ENCODE peak calls at places on chromosomes 4 and X, in four cellular contexts. One of them, this sample, is unnamed.

GRCh38 chr4:4837921-4838601 is 21.4 kb upstream of the MSX1 start:
- DNase-seq in NB4: no peak
- DNase-seq in B cell: no peak
- DNase-seq in fibroblast of villous mesenchyme: no peak
- DNase-seq in this sample: no peak

GRCh38 chrX:46319750-46320149 is 225.5 kb downstream of the ZNF674 start:
- DNase-seq in NB4: no peak
- DNase-seq in B cell: no peak
- DNase-seq in fibroblast of villous mesenchyme: no peak
- DNase-seq in this sample: no peak

GRCh38 chrX:123217077-123217476 is 33.0 kb downstream of the GRIA3 start:
- DNase-seq in NB4: no peak
- DNase-seq in B cell: no peak
- DNase-seq in fibroblast of villous mesenchyme: peak; percentile 49
- DNase-seq in this sample: peak; percentile 35

GRCh38 chr4:85246055-85246454 is 228.9 kb upstream of the ARHGAP24 start:
- DNase-seq in NB4: no peak
- DNase-seq in B cell: no peak
- DNase-seq in fibroblast of villous mesenchyme: no peak
- DNase-seq in this sample: no peak

GRCh38 chr4:11566440-11567022 is 137.8 kb upstream of the HS3ST1 start:
- DNase-seq in NB4: no peak
- DNase-seq in B cell: no peak
- DNase-seq in fibroblast of villous mesenchyme: peak; percentile 10
- DNase-seq in this sample: peak; percentile 53

GRCh38 chr4:5157721-5158390 is 106.6 kb downstream of the STK32B start:
- DNase-seq in NB4: no peak
- DNase-seq in B cell: no peak
- DNase-seq in fibroblast of villous mesenchyme: no peak
- DNase-seq in this sample: no peak

GRCh38 chr4:26252349-26252748 is 68.5 kb upstream of the RBPJ start:
- DNase-seq in NB4: no peak
- DNase-seq in B cell: no peak
- DNase-seq in fibroblast of villous mesenchyme: no peak
- DNase-seq in this sample: no peak

GRCh38 chr4:109094061-109094460 is 208.4 kb downstream of the COL25A1 start:
- DNase-seq in NB4: no peak
- DNase-seq in B cell: no peak
- DNase-seq in fibroblast of villous mesenchyme: no peak
- DNase-seq in this sample: peak; percentile 36

GRCh38 chr4:185513489-185514181 is 21.7 kb downstream of the PDLIM3 start:
- DNase-seq in NB4: peak; percentile 58
- DNase-seq in B cell: no peak
- DNase-seq in fibroblast of villous mesenchyme: peak; percentile 87
- DNase-seq in this sample: peak; percentile 88

GRCh38 chr4:137394000-137394399 is 138.3 kb downstream of the PCDH18 start:
- DNase-seq in NB4: no peak
- DNase-seq in B cell: no peak
- DNase-seq in fibroblast of villous mesenchyme: peak; percentile 43
- DNase-seq in this sample: peak; percentile 33

GRCh38 chr4:113065629-113066028 is 16.2 kb downstream of the ANK2 start:
- DNase-seq in NB4: no peak
- DNase-seq in B cell: no peak
- DNase-seq in fibroblast of villous mesenchyme: no peak
- DNase-seq in this sample: no peak

GRCh38 chr4:38131371-38132139 is 171.4 kb downstream of the PTTG2 start:
- DNase-seq in NB4: no peak
- DNase-seq in B cell: no peak
- DNase-seq in fibroblast of villous mesenchyme: peak; percentile 54
- DNase-seq in this sample: peak; percentile 60

GRCh38 chrX:140709421-140709846 is at the start of gene LINC00632:
- DNase-seq in NB4: no peak
- DNase-seq in B cell: no peak
- DNase-seq in fibroblast of villous mesenchyme: no peak
- DNase-seq in this sample: no peak

DNA sequence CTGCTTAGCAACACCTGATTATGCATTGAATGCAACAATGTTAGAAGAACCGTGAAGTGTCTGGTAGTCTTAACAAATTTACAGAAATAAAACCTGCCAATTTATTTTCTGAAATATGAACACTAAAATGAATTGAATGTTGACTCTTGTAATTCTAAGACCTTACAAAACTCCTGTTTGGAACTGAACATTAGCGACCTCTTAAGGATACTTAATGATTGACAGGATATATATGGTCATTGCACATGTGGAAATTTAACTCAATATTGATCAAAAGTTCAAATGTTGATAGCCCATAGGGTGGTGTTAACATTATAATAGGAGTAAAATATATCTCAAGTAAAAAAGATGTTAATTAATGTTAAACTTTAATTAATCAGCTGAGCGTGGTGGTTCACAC is 79.1 kb downstream of the TECRL start:
- DNase-seq in NB4: no peak
- DNase-seq in B cell: no peak
- DNase-seq in fibroblast of villous mesenchyme: no peak
- DNase-seq in this sample: no peak
- TF ChIP-seq CTCF in NB4: no peak
- TF ChIP-seq CTCF in B cell: no peak
- TF ChIP-seq CTCF in fibroblast of villous mesenchyme: no peak
- TF ChIP-seq CTCF in this sample: no peak

GRCh38 chr4:6681191-6681590 is 12.5 kb upstream of the S100P start:
- DNase-seq in NB4: peak; percentile 43
- DNase-seq in B cell: no peak
- DNase-seq in fibroblast of villous mesenchyme: no peak
- DNase-seq in this sample: no peak

GRCh38 chr4:6684656-6685055 is 9.0 kb upstream of the S100P start:
- DNase-seq in NB4: no peak
- DNase-seq in B cell: no peak
- DNase-seq in fibroblast of villous mesenchyme: no peak
- DNase-seq in this sample: no peak

GRCh38 chr4:6676722-6677558 is 16.7 kb upstream of the S100P start:
- DNase-seq in NB4: no peak
- DNase-seq in B cell: no peak
- DNase-seq in fibroblast of villous mesenchyme: no peak
- DNase-seq in this sample: no peak

GRCh38 chr4:6682862-6683590 is 10.7 kb upstream of the S100P start:
- DNase-seq in NB4: peak; percentile 94
- DNase-seq in B cell: no peak
- DNase-seq in fibroblast of villous mesenchyme: no peak
- DNase-seq in this sample: no peak

GRCh38 chr4:6680372-6681034 is 13.2 kb upstream of the S100P start:
- DNase-seq in NB4: peak; percentile 48
- DNase-seq in B cell: no peak
- DNase-seq in fibroblast of villous mesenchyme: no peak
- DNase-seq in this sample: no peak
- TF ChIP-seq CTCF in NB4: peak; percentile 67
- TF ChIP-seq CTCF in B cell: no peak
- TF ChIP-seq CTCF in fibroblast of villous mesenchyme: no peak
- TF ChIP-seq CTCF in this sample: peak; percentile 31

GRCh38 chrX:70292788-70293187 is 2.9 kb downstream of the KIF4A start:
- DNase-seq in NB4: no peak
- DNase-seq in B cell: no peak
- DNase-seq in fibroblast of villous mesenchyme: peak; percentile 31
- DNase-seq in this sample: peak; percentile 31
- TF ChIP-seq CTCF in NB4: no peak
- TF ChIP-seq CTCF in B cell: no peak
- TF ChIP-seq CTCF in fibroblast of villous mesenchyme: no peak
- TF ChIP-seq CTCF in this sample: no peak

DNA sequence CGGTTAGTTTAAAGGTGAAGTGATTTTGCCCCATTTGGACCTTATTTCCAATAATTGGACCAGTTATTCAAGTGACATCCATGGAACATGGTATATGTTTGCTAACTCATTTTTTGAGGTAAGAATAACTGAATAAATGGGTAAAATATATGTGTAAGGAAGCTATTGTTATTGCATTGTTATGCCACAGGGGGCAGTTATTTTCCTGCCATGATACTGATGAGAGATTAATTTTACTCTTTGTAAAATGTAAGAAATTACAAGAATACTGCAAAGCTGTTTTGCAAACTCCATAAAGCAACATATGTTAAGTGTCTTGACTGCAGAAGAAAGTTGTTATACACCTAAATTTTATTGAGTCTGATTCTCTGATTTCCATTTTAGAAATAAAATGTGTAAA is 114.0 kb downstream of the IL1RAPL1 start:
- DNase-seq in NB4: no peak
- DNase-seq in B cell: no peak
- DNase-seq in fibroblast of villous mesenchyme: no peak
- DNase-seq in this sample: peak; percentile 5
- TF ChIP-seq CTCF in NB4: no peak
- TF ChIP-seq CTCF in B cell: no peak
- TF ChIP-seq CTCF in fibroblast of villous mesenchyme: peak; percentile 3
- TF ChIP-seq CTCF in this sample: peak; percentile 32

DNA sequence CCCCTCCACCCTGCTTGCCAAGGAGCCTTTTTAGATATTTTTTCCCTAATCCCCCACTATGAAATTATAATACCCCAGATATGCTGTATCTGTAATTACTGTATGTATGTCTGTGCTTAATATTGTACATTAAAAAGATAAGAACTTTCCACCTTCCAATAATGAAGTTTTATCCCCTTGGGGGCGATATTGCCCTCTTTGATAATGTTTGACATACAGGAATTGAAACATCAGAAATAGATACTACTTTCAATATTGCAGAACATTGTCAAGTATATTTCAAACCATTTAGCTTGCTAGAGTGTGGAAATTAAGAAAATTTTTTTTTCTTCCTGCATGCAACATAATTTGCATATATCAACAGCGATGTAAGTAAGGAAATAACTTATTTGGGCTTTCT is 58.9 kb downstream of the NAF1 start:
- DNase-seq in NB4: peak; percentile 32
- DNase-seq in B cell: no peak
- DNase-seq in fibroblast of villous mesenchyme: peak; percentile 37
- DNase-seq in this sample: peak; percentile 53
- TF ChIP-seq CTCF in NB4: no peak
- TF ChIP-seq CTCF in B cell: no peak
- TF ChIP-seq CTCF in fibroblast of villous mesenchyme: peak; percentile 40
- TF ChIP-seq CTCF in this sample: peak; percentile 42

DNA sequence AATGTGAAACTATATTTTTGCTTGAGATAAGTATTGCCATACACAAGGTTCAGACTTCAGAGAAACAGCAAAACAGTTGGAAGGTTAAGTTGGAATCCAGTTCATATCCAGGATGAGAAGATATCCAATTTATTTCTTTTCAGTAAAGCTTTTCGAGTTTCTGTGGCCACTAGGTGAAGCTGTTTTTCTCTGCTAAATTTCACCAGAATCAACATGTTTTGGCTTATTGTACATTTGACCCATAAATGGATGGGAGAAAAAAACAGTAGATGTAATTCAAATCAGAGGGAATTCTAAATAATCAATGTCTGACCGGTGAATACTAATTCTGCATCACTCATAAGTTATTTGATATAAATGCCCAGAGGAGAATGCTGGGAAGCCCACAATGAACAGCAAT is 9.1 kb upstream of the METTL14 start:
- DNase-seq in NB4: no peak
- DNase-seq in B cell: no peak
- DNase-seq in fibroblast of villous mesenchyme: no peak
- DNase-seq in this sample: peak; percentile 19
- TF ChIP-seq CTCF in NB4: peak; percentile 5
- TF ChIP-seq CTCF in B cell: no peak
- TF ChIP-seq CTCF in fibroblast of villous mesenchyme: peak; percentile 11
- TF ChIP-seq CTCF in this sample: peak; percentile 46

GRCh38 chr4:23875317-23875716 is 14.5 kb downstream of the PPARGC1A start:
- DNase-seq in NB4: no peak
- DNase-seq in B cell: no peak
- DNase-seq in fibroblast of villous mesenchyme: no peak
- DNase-seq in this sample: no peak

GRCh38 chr4:23871420-23871819 is 18.4 kb downstream of the PPARGC1A start:
- DNase-seq in NB4: no peak
- DNase-seq in B cell: no peak
- DNase-seq in fibroblast of villous mesenchyme: no peak
- DNase-seq in this sample: no peak

GRCh38 chr4:23874536-23874901 is 15.3 kb downstream of the PPARGC1A start:
- DNase-seq in NB4: no peak
- DNase-seq in B cell: no peak
- DNase-seq in fibroblast of villous mesenchyme: no peak
- DNase-seq in this sample: no peak

GRCh38 chr4:23876418-23877089 is 13.3 kb downstream of the PPARGC1A start:
- DNase-seq in NB4: peak; percentile 15
- DNase-seq in B cell: no peak
- DNase-seq in fibroblast of villous mesenchyme: no peak
- DNase-seq in this sample: no peak

DNA sequence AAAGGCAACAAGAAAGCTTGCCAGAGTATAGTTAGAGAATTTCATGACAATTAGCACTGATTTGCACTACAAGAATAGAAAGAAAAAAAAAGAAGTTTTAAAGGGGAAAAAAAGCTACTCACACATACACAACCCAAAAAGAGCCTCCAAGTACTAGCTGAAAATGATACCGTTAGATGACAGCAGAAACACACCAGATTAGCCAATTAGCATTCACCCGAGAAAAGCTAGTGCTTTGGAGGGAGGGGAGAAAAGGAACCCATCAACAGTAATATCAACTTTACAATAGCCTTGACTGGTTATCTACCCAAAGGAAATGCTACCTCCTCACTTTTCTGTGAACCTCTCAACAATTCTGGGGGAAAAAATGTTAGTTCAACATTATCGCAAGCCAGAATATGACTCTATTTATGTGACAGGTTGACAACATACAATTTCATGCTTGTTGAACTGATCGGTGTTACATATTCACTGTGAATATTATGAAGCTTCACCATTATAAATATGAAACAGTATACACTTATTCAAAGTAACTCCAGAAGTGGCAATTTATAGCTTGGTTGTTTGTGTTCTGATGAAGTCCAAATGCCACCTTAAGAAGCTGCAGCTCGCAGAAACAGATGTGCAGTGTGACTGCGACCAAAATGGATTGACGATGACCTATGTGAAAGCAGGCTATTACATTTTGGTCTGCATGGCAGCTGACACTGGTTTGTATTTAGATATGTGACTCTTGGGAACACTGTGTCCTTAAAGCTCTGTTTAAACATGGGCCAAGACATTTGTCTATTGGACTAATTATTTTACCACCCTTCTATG is 15.9 kb downstream of the PPARGC1A start:
- DNase-seq in NB4: no peak
- DNase-seq in B cell: no peak
- DNase-seq in fibroblast of villous mesenchyme: no peak
- DNase-seq in this sample: no peak
- TF ChIP-seq CTCF in NB4: no peak
- TF ChIP-seq CTCF in B cell: no peak
- TF ChIP-seq CTCF in fibroblast of villous mesenchyme: no peak
- TF ChIP-seq CTCF in this sample: no peak

GRCh38 chr4:82567444-82567843 is 5.7 kb upstream of the TMEM150C start:
- DNase-seq in NB4: no peak
- DNase-seq in B cell: no peak
- DNase-seq in fibroblast of villous mesenchyme: no peak
- DNase-seq in this sample: no peak

GRCh38 chr4:82562553-82562854 is 716 bp upstream of the TMEM150C start:
- DNase-seq in NB4: no peak
- DNase-seq in B cell: no peak
- DNase-seq in fibroblast of villous mesenchyme: no peak
- DNase-seq in this sample: no peak

GRCh38 chr4:82560853-82561744 is 689 bp downstream of the TMEM150C start:
- DNase-seq in NB4: no peak
- DNase-seq in B cell: no peak
- DNase-seq in fibroblast of villous mesenchyme: no peak
- DNase-seq in this sample: no peak

GRCh38 chr4:82559735-82560120 is 2.1 kb downstream of the TMEM150C start:
- DNase-seq in NB4: no peak
- DNase-seq in B cell: no peak
- DNase-seq in fibroblast of villous mesenchyme: no peak
- DNase-seq in this sample: no peak

GRCh38 chr4:82561745-82562552 is at the start of gene TMEM150C:
- DNase-seq in NB4: peak; percentile 6
- DNase-seq in B cell: no peak
- DNase-seq in fibroblast of villous mesenchyme: no peak
- DNase-seq in this sample: peak; percentile 6
- TF ChIP-seq CTCF in NB4: no peak
- TF ChIP-seq CTCF in B cell: no peak
- TF ChIP-seq CTCF in fibroblast of villous mesenchyme: no peak
- TF ChIP-seq CTCF in this sample: no peak

This sample was measured in choroid plexus epithelial cell.